ENCODE peak calls at places on chromosome 3, in eight cellular contexts. H, X, D, Y, P, M, G and O are unnamed samples.

GRCh38 chr3:1693145-1693544 is 405.5 kb upstream of the CNTN4 start:
- DNase-seq in G (no peak), M (no peak), H (no peak), X (peak; percentile 13), D (no peak), P (no peak), Y (no peak), O (no peak)

GRCh38 chr3:149343951-149344350 is 10.5 kb upstream of the TM4SF18 start:
- DNase-seq in M (no peak), X (peak; percentile 20), P (no peak), H (no peak), Y (no peak), G (no peak), D (no peak), O (no peak)

GRCh38 chr3:87233805-87234204 is 6.7 kb downstream of the CHMP2B start:
- DNase-seq in G (no peak), M (no peak), Y (no peak), P (no peak), D (no peak), X (no peak), H (no peak), O (no peak)

GRCh38 chr3:122932251-122932967 is 95.2 kb downstream of the SEMA5B start:
- DNase-seq in M (peak; percentile 22), Y (no peak), G (no peak), X (no peak), H (no peak), P (no peak), D (no peak), O (no peak)

GRCh38 chr3:177089120-177089519 is 108.2 kb downstream of the TBL1XR1 start:
- DNase-seq in Y (no peak), M (no peak), H (no peak), P (no peak), G (no peak), X (no peak), D (no peak), O (no peak)

GRCh38 chr3:113151475-113152031 is 59.8 kb upstream of the BOC start:
- DNase-seq in P (no peak), X (no peak), M (peak; percentile 32), H (no peak), D (no peak), Y (no peak), G (no peak), O (no peak)

GRCh38 chr3:60555704-60556340 is 695.4 kb downstream of the FHIT start:
- DNase-seq in P (no peak), D (no peak), M (no peak), Y (no peak), G (no peak), X (no peak), H (no peak), O (no peak)

GRCh38 chr3:151630938-151631417 is 102.7 kb upstream of the AADACL2 start:
- DNase-seq in Y (no peak), D (peak; percentile 84), P (no peak), X (no peak), H (no peak), G (no peak), M (peak; percentile 93), O (no peak)

GRCh38 chr3:64647825-64648224 is 40.0 kb downstream of the ADAMTS9 start:
- DNase-seq in G (no peak), Y (no peak), P (no peak), M (no peak), H (no peak), D (no peak), X (no peak), O (no peak)

GRCh38 chr3:46705751-46706572 is 4.8 kb downstream of the TMIE start:
- DNase-seq in H (no peak), P (no peak), G (no peak), X (no peak), M (peak; percentile 58), Y (peak; percentile 4), D (no peak), O (no peak)

GRCh38 chr3:54906763-54907162 is 21.1 kb downstream of the LRTM1 start:
- DNase-seq in Y (no peak), D (no peak), H (no peak), P (no peak), X (no peak), G (no peak), M (no peak), O (no peak)

GRCh38 chr3:61438253-61439115 is 122.9 kb upstream of the PTPRG start:
- DNase-seq in Y (no peak), H (no peak), X (no peak), D (no peak), G (no peak), P (no peak), M (no peak), O (no peak)

GRCh38 chr3:132432639-132433038 is 15.3 kb downstream of the DNAJC13 start:
- DNase-seq in H (no peak), G (peak; percentile 17), D (no peak), X (peak; percentile 91), Y (no peak), M (peak; percentile 77), P (no peak), O (no peak)

GRCh38 chr3:79467721-79468120 is 300.1 kb downstream of the ROBO1 start:
- DNase-seq in H (no peak), G (no peak), M (no peak), D (no peak), Y (no peak), P (no peak), X (no peak), O (no peak)

GRCh38 chr3:155619118-155619915 is 125.6 kb downstream of the PLCH1 start:
- DNase-seq in H (no peak), G (no peak), P (no peak), D (no peak), X (no peak), Y (no peak), M (no peak), O (peak; percentile 59)

GRCh38 chr3:161163297-161163696 is 57.8 kb upstream of the NMD3 start:
- DNase-seq in D (no peak), Y (no peak), P (no peak), X (peak; percentile 9), M (peak; percentile 93), H (no peak), G (no peak), O (peak; percentile 9)

GRCh38 chr3:82000773-82001172 is 239.3 kb upstream of the GBE1 start:
- DNase-seq in G (no peak), D (peak; percentile 86), P (no peak), M (no peak), H (no peak), Y (no peak), X (no peak), O (no peak)

GRCh38 chr3:187314176-187314575 is 22.6 kb upstream of the MASP1 start:
- DNase-seq in P (no peak), D (no peak), X (no peak), M (no peak), Y (no peak), H (no peak), G (no peak), O (no peak)

GRCh38 chr3:32399030-32399620 is 7.5 kb downstream of the CMTM7 start:
- DNase-seq in P (peak; percentile 49), X (peak; percentile 80), M (peak; percentile 81), D (peak; percentile 10), H (no peak), G (peak; percentile 48), Y (no peak), O (peak; percentile 45)

GRCh38 chr3:116140100-116140689 is 305.1 kb downstream of the LSAMP start:
- DNase-seq in H (no peak), D (peak; percentile 53), P (no peak), Y (no peak), M (peak; percentile 62), X (peak; percentile 88), G (no peak), O (no peak)

GRCh38 chr3:159764211-159765024 is 224.2 kb upstream of the IL12A start:
- DNase-seq in Y (no peak), P (peak; percentile 38), G (peak; percentile 68), D (peak; percentile 90), M (peak; percentile 77), X (peak; percentile 10), H (no peak), O (no peak)

GRCh38 chr3:11185564-11186317 is 31.4 kb downstream of the HRH1 start:
- DNase-seq in Y (no peak), D (no peak), P (no peak), X (no peak), H (no peak), G (peak; percentile 58), M (peak; percentile 98), O (no peak)

GRCh38 chr3:14127516-14128161 is 2.8 kb downstream of the TMEM43 start:
- DNase-seq in H (no peak), D (no peak), G (no peak), X (no peak), P (peak; percentile 13), Y (no peak), M (no peak), O (no peak)

GRCh38 chr3:115092220-115092791 is 54.8 kb downstream of the ZBTB20 start:
- DNase-seq in M (peak; percentile 79), X (peak; percentile 89), P (peak; percentile 75), Y (no peak), H (peak; percentile 21), D (peak; percentile 26), G (peak; percentile 38), O (peak; percentile 60)

GRCh38 chr3:93843981-93844380 is 129.7 kb downstream of the PROS1 start:
- DNase-seq in D (no peak), Y (no peak), X (peak; percentile 98), P (no peak), M (peak; percentile 93), H (no peak), G (no peak), O (no peak)

GRCh38 chr3:28347374-28348285 is 891 bp upstream of the ZCWPW2 start:
- DNase-seq in X (peak; percentile 26), H (no peak), M (peak; percentile 89), P (no peak), D (no peak), Y (no peak), G (no peak), O (no peak)

GRCh38 chr3:64073362-64073761 is 50.1 kb upstream of the PSMD6 start:
- DNase-seq in G (no peak), P (no peak), Y (no peak), X (no peak), H (no peak), M (no peak), D (peak; percentile 56), O (no peak)

GRCh38 chr3:129834580-129834979 is 58.9 kb downstream of the TMCC1 start:
- DNase-seq in D (no peak), Y (no peak), P (no peak), H (no peak), G (no peak), M (peak; percentile 10), X (peak; percentile 32), O (no peak)

GRCh38 chr3:15512173-15512572 is 9.3 kb downstream of the COLQ start:
- DNase-seq in H (no peak), X (no peak), M (peak; percentile 47), G (no peak), Y (no peak), D (peak; percentile 60), P (no peak), O (no peak)